ENCODE peak calls at places on chromosomes 16 and 17, in eight cellular contexts. N is AG09319, V is Peyer's patch, K is psoas muscle, B is fibroblast of lung, P is LNCaP clone FGC, A is left ventricle myocardium inferior, J is PC-3. F is an unnamed sample.

GRCh38 chr17:54992797-54993639 is 24.5 kb downstream of the STXBP4 start:
- DNase-seq in N (no peak), V (no peak), K (no peak), B (peak; percentile 35), P (no peak), A (no peak), J (peak; percentile 82), F (no peak)

GRCh38 chr17:80834896-80835281 is 156.8 kb upstream of the CHMP6 start:
- DNase-seq in N (no peak), V (no peak), K (no peak), B (no peak), P (no peak), A (no peak), J (no peak), F (no peak)

GRCh38 chr16:87789437-87790277 is 23.9 kb upstream of the KLHDC4 start:
- DNase-seq in N (no peak), V (no peak), K (no peak), B (peak; percentile 76), P (no peak), A (no peak), J (peak; percentile 86), F (no peak)

GRCh38 chr17:54544239-54544638 is 356.4 kb upstream of the TOM1L1 start:
- DNase-seq in N (no peak), V (no peak), K (no peak), B (no peak), P (no peak), A (no peak), J (no peak), F (no peak)

GRCh38 chr17:76726231-76726765 is at the start of gene JMJD6:
- DNase-seq in N (peak; percentile 91), V (peak; percentile 94), K (peak; percentile 96), B (peak; percentile 95), P (peak; percentile 90), A (peak; percentile 96), J (peak; percentile 97), F (peak; percentile 97)

GRCh38 chr17:75872434-75873351 is 5.7 kb downstream of the TRIM47 start:
- DNase-seq in N (peak; percentile 59), V (peak; percentile 56), K (peak; percentile 81), B (peak; percentile 70), P (no peak), A (peak; percentile 80), J (peak; percentile 80), F (no peak)

GRCh38 chr16:49854227-49855203 is 1.4 kb downstream of the ZNF423 start:
- DNase-seq in N (no peak), V (no peak), K (peak; percentile 63), B (peak; percentile 43), P (no peak), A (peak; percentile 53), J (no peak), F (no peak)

GRCh38 chr16:81610144-81610842 is 165.7 kb downstream of the CMIP start:
- DNase-seq in N (peak; percentile 31), V (no peak), K (peak; percentile 85), B (peak; percentile 90), P (no peak), A (peak; percentile 81), J (peak; percentile 42), F (no peak)

GRCh38 chr17:74659898-74660297 is 36.4 kb upstream of the CD300E start:
- DNase-seq in N (no peak), V (no peak), K (no peak), B (no peak), P (no peak), A (no peak), J (no peak), F (no peak)

GRCh38 chr17:43545383-43545632 is 832 bp downstream of the ETV4 start:
- DNase-seq in N (no peak), V (no peak), K (peak; percentile 33), B (no peak), P (no peak), A (peak; percentile 29), J (no peak), F (no peak)

GRCh38 chr17:386145-386876 is 33.7 kb upstream of the RPH3AL start:
- DNase-seq in N (no peak), V (peak; percentile 67), K (peak; percentile 84), B (peak; percentile 23), P (no peak), A (peak; percentile 84), J (peak; percentile 43), F (no peak)

GRCh38 chr17:78406396-78406795 is 27.9 kb downstream of the PGS1 start:
- DNase-seq in N (no peak), V (no peak), K (no peak), B (no peak), P (no peak), A (no peak), J (no peak), F (no peak)

GRCh38 chr16:68751160-68751559 is 14.1 kb downstream of the CDH1 start:
- DNase-seq in N (no peak), V (no peak), K (no peak), B (no peak), P (no peak), A (no peak), J (no peak), F (no peak)

GRCh38 chr17:41647940-41648410 is 23.6 kb upstream of the KRT17 start:
- DNase-seq in N (no peak), V (peak; percentile 90), K (peak; percentile 88), B (peak; percentile 44), P (no peak), A (peak; percentile 89), J (peak; percentile 85), F (no peak)

DNA sequence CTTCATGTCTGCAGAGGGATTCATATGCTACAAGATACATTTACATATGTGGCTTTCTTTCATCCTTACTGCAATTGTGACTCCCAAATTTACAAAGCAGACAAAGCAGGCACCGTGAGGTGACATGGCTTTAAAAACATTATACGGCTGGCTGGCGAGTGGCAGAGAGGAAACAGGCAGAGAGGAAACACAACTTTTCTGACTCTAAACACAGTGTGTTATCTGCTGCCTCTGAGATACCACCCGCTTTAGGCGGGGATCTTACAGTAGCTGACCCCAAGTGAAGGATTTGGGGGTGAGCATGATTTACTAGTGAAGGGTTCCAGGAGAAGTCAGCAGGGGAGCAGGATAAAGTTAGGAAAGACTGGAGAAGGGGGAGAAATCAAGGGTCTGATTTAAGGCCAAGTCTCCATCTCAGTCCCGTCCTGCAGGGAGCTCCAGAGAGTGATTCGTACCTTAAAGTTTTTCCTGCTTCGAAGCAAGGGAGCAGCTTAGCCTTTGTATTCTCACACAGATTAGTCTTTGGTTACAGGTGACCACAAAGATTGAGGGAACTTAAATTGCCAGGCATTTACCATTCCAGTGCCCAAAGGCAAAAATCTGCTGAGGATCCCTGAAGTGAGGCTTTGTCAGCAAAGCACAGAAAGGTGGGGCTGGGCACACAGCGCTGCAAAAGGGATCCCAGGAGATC is 355.0 kb downstream of the GRIN2A start:
- DNase-seq in N (no peak), V (no peak), K (no peak), B (no peak), P (no peak), A (no peak), J (no peak), F (no peak)
- TF ChIP-seq CTCF in N (no peak), V (no peak), K (no peak), B (no peak), P (no peak), A (no peak), J (no peak), F (no peak)

DNA sequence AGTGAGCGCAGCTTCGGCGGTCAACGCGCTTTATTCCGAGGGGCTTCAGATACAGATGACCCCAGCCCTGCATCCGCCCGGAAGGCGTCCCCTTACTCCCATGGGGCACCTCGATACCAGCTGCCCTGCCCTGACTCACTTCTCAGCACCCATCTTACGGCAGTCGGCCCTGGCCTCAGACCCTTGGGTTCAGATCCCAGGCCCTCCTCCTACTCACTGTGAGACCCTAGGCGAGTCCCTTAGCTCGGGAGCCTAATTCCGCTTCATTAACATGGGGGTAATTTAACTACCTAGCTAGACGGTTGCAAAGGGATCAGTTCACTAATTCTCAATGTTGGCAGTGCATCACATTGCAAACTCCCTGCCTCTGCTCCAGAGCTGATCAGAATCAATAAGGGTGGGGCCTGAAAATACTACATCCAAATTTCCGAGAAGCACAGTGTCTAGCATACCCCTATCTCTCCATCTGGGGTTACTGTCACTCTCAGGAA is 281 bp upstream of the FLOT2 start:
- DNase-seq in N (no peak), V (peak; percentile 63), K (no peak), B (no peak), P (no peak), A (no peak), J (no peak), F (no peak)
- TF ChIP-seq CTCF in N (no peak), V (no peak), K (no peak), B (no peak), P (no peak), A (no peak), J (no peak), F (no peak)

GRCh38 chr17:3747805-3748204 is 24.1 kb downstream of the HASPIN start:
- DNase-seq in N (no peak), V (no peak), K (no peak), B (no peak), P (no peak), A (no peak), J (no peak), F (no peak)

GRCh38 chr17:3751836-3752235 is 28.1 kb downstream of the HASPIN start:
- DNase-seq in N (no peak), V (no peak), K (no peak), B (no peak), P (no peak), A (no peak), J (no peak), F (no peak)

GRCh38 chr17:3748576-3748975 is 24.9 kb downstream of the HASPIN start:
- DNase-seq in N (no peak), V (no peak), K (no peak), B (no peak), P (no peak), A (no peak), J (no peak), F (no peak)

GRCh38 chr17:3750296-3750695 is 26.6 kb downstream of the HASPIN start:
- DNase-seq in N (no peak), V (no peak), K (no peak), B (no peak), P (no peak), A (no peak), J (no peak), F (no peak)

GRCh38 chr17:3750926-3751325 is 27.2 kb downstream of the HASPIN start:
- DNase-seq in N (no peak), V (peak; percentile 70), K (no peak), B (no peak), P (no peak), A (no peak), J (no peak), F (no peak)
- TF ChIP-seq CTCF in N (no peak), V (no peak), K (no peak), B (no peak), P (no peak), A (no peak), J (no peak), F (no peak)

GRCh38 chr16:5062790-5063765 is 2.7 kb downstream of the C16orf89 start:
- DNase-seq in N (no peak), V (no peak), K (no peak), B (no peak), P (no peak), A (no peak), J (no peak), F (peak; percentile 63)
- TF ChIP-seq CTCF in N (no peak), V (no peak), K (no peak), B (peak; percentile 3), P (peak; percentile 15), A (no peak), J (no peak), F (no peak)